ENCODE peak calls at places on chromosomes 3 and 15, in four cellular contexts. A, N, Y and T are unnamed samples.

GRCh38 chr15:83119968-83120581 is 12.6 kb downstream of the TM6SF1 start:
- DNase-seq in A (no peak), N (no peak), Y (no peak), T (no peak)

GRCh38 chr3:14810795-14811661 is 7.7 kb upstream of the FGD5 start:
- DNase-seq in A (no peak), N (peak), Y (peak), T (peak)

GRCh38 chr15:34335176-34335575 is 2.4 kb downstream of the SLC12A6 start:
- DNase-seq in A (no peak), N (no peak), Y (no peak), T (no peak)

GRCh38 chr3:55198554-55198953 is 270.7 kb upstream of the LRTM1 start:
- DNase-seq in A (peak), N (peak), Y (no peak), T (no peak)

GRCh38 chr3:29557825-29558224 is 277.0 kb downstream of the RBMS3 start:
- DNase-seq in A (no peak), N (no peak), Y (no peak), T (no peak)

GRCh38 chr3:11143476-11143875 is 10.8 kb upstream of the HRH1 start:
- DNase-seq in A (peak), N (no peak), Y (no peak), T (no peak)

GRCh38 chr3:45549961-45550360 is 44.6 kb upstream of the LIMD1 start:
- DNase-seq in A (no peak), N (no peak), Y (no peak), T (no peak)

GRCh38 chr15:31265090-31265870 is 61.4 kb upstream of the KLF13 start:
- DNase-seq in A (no peak), N (no peak), Y (peak), T (peak)

GRCh38 chr3:13686332-13686731 is 137.4 kb downstream of the FBLN2 start:
- DNase-seq in A (no peak), N (peak), Y (no peak), T (no peak)

GRCh38 chr3:182309120-182309519 is 484.2 kb upstream of the ATP11B start:
- DNase-seq in A (no peak), N (no peak), Y (no peak), T (no peak)

GRCh38 chr15:62818691-62819090 is 223.9 kb upstream of the TPM1 start:
- DNase-seq in A (peak), N (no peak), Y (no peak), T (no peak)

GRCh38 chr15:33242165-33242564 is 47.7 kb upstream of the FMN1 start:
- DNase-seq in A (peak), N (peak), Y (no peak), T (peak)

DNA sequence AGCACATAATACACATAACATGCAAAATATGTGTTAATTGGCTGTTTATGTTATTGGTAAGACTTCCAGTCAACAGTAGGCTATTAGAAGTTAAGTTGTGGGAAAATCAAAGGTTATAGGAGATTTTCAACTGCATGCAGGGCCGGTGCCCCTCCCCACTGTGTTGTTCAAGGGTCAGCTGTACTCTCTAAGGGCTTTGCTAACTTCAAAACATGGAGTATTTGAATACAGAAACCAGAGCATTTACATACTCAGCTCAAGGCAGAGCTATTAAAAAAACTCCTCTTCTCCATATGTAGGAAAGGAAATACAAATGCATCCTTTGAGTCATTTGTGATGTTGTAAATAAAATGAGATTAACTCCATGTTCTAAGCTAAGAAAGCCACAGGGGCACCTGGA is 16.8 kb downstream of the IL17RB start:
- DNase-seq in A (no peak), N (no peak), Y (no peak), T (no peak)
- H2BK15ac ChIP-seq in A (no peak), N (no peak), Y (no peak), T (no peak)

DNA sequence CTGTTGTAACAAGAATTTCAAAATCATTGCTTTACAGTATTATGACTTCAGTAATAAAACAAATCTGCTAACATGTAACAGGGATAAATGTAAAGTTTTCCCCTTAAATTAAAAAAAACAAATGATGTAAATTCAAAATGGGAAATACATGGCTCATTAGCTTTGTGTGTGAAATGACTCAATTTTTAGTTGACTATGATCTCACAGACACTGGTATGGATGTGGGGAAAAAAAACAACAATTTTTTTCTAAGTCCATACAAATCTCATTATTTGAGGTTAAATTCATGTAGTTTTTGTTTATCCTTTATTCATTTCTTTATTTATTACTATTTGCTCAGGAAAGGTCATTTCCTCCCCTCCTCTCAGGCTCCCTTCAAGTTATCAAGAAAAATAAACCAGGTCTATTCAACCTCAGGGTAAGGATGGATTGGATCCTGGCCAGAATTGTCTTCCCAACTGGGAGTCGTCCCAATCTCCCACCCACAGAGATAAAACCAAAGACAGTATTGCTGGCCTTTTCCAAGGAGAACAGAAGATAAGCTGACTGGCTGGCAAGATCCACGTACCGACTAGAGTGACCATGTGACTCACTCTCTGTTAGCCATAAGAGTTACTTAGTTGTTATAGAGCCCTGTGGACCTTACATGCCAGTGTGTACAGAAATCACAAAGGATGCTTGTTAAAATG is 373.3 kb downstream of the GAP43 start:
- DNase-seq in A (peak), N (no peak), Y (no peak), T (no peak)
- H3K56ac ChIP-seq in A (no peak), N (no peak), Y (no peak), T (no peak)

GRCh38 chr3:134486577-134487041 is 752 bp downstream of the CEP63 start:
- DNase-seq in A (peak), N (peak), Y (no peak), T (no peak)
- H4K8ac ChIP-seq in A (peak), N (no peak), Y (peak), T (no peak)

GRCh38 chr3:183491109-183491922 is 62.9 kb upstream of the MCF2L2 start:
- DNase-seq in A (no peak), N (no peak), Y (peak), T (peak)
- H2BK15ac ChIP-seq in A (no peak), N (no peak), Y (no peak), T (no peak)

DNA sequence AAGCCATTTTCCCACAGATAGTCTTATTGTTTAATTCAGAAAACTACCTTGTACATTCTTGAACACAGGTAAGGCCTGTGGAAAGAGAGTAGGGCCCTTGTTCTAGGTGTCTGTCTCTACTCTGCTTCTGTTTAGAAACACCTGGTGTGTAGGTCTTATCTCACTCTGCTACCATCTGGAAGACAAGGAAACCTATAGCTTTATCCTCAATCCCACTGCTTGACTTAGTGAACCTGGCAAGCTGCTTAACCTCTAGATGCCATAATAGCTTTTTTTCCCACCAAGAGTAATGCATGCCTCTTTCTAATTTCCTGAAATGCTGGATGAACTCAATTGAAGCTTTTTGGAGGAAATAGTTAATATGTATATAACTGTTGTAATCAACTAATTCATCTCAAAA is 82.6 kb upstream of the RAP2B start:
- DNase-seq in A (no peak), N (no peak), Y (no peak), T (no peak)
- H3K56ac ChIP-seq in A (peak), N (no peak), Y (no peak), T (no peak)

GRCh38 chr15:50066693-50067092 is 52.3 kb downstream of the ATP8B4 start:
- DNase-seq in A (no peak), N (no peak), Y (no peak), T (no peak)

GRCh38 chr15:50066202-50066601 is 52.8 kb downstream of the ATP8B4 start:
- DNase-seq in A (peak), N (peak), Y (no peak), T (no peak)

GRCh38 chr15:50067254-50067653 is 51.8 kb downstream of the ATP8B4 start:
- DNase-seq in A (no peak), N (no peak), Y (no peak), T (no peak)

GRCh38 chr15:50065264-50065663 is 53.8 kb downstream of the ATP8B4 start:
- DNase-seq in A (no peak), N (no peak), Y (no peak), T (no peak)

GRCh38 chr15:50068016-50068415 is 51.0 kb downstream of the ATP8B4 start:
- DNase-seq in A (no peak), N (no peak), Y (no peak), T (no peak)
- H4K8ac ChIP-seq in A (no peak), N (no peak), Y (no peak), T (no peak)

GRCh38 chr3:39147711-39148115 is 5.7 kb downstream of the CSRNP1 start:
- DNase-seq in A (peak), N (peak), Y (no peak), T (no peak)
- H2BK15ac ChIP-seq in A (peak), N (no peak), Y (no peak), T (no peak)

DNA sequence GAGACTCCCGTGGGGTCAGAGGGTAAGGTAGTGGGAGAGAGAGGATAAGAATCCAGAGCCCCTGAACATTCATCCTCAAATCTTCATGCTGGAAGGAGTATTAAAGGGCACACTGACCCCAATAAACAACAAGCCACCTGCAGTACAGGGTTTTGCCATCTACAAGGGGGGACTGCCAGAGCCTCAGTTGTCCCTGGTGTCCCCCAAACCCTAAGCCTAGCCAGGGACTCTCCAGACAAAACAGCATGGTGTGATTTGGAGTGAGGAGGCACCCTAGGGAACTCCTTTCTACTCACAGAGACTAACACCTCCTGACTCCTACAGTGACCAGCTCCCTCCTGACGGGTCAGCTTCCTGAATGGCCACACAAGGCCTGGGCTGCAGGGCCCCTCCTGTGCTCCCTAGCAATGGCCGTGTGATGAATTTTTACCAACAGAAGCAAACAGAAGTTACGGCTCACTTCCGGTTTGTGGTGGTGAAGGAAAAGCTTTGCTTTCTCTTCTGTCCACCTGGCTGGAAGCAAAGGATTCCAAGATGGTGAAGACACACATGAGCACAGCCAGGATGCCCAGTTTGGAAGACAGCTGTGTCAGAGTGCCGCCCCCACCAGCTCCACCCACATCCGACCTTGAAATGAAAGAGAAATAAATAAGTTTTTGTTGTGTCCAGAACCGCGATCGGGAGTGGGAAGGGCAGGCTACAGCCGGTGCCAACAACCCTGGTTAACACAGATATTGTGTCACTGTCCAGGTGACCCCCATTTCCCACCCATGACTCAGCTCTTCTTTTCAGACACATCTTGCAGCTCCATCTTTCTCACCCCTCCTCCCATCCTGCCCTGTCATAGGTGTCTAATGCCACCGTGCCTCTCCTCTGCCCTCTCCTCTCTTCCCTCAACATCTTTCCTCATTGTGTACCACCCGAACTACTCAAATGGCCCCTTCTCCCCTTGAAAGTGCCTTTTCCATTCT is 69.6 kb upstream of the ATP13A3 start:
- DNase-seq in A (peak), N (no peak), Y (no peak), T (no peak)
- H3K56ac ChIP-seq in A (no peak), N (peak), Y (no peak), T (no peak)

DNA sequence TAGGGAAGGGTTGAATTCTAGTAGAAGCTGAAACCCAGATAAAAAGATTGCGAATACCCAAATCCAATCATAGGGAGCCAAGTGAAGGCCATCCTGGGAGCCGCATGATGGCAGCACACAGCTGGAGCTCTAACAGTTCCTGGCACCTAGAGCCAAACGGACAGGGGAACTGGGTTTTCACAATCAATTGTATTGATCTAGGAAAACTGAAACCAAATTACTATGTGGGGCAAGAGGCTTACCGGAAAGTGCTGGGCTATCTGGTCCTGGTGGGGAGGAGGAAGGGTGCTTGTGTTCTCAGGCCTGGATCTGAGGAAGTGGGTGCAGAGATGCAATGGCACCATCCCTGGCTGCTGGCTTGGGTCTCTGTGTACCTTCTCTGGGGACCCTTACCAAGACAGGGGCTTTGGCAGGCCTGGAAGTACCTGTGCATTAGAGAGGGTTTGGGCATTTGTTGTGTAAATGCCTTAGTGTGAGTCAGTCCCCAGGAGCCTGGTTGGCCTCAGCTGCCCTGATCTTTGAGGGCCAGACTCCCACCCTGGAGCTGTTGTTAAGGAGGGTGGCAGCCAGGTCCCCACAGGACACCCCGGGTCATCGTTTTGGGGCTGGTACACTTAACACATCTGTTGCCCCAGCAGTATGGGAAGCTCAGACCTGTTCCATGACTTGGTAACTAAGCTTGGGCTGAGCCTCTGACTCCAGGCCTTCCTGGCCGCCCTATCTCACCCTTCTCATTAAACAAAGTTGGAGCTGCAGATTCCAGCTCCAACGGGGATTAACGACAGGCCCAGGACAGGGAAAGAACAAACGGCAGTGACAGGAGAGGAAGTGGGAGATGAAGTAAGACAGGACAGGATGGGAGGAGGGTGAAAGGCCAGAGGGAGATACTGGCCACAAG is 8.9 kb upstream of the FURIN start:
- DNase-seq in A (no peak), N (peak), Y (no peak), T (peak)
- H4K8ac ChIP-seq in A (no peak), N (no peak), Y (no peak), T (no peak)

DNA sequence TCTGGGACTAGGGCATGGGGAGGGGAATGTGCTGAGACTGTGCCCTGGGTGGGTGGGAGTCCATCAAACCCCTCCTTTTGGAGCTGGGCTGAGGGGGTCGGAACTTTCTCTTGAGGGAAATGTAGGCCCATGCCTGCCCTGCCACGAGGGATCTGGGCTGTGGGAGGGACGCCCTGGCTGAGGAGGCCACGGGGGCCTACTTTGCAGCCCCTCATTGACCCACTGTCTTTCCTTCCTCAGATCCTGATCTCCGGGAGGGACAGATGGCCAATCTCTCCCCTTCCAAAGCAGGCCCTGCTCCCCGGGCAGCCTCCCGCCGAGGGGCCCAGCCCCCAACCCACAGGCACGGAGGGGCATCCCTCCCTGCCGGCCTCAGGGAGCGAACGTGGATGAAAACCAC is 25.3 kb downstream of the LOXL1 start:
- DNase-seq in A (no peak), N (no peak), Y (no peak), T (no peak)
- H2BK15ac ChIP-seq in A (peak), N (no peak), Y (peak), T (no peak)